ENCODE peak calls at places on chromosomes 4 and X, in ten cellular contexts. O is lower lobe of right lung, N is NT2/D1, L is GM06990, H is bronchial epithelial cell, P is GM12865, C is astrocyte of the spinal cord, V is choroid plexus epithelial cell, B is hepatocyte, R is left lung. U is an unnamed sample.

GRCh38 chrX:24294619-24295018 is 19.2 kb downstream of the SUPT20HL2 start:
- DNase-seq in O (no peak), N (no peak), L (no peak), H (no peak), P (no peak), C (no peak), V (peak), B (peak), R (no peak), U (no peak)

GRCh38 chr4:24533364-24533763 is 51.0 kb downstream of the DHX15 start:
- DNase-seq in O (no peak), N (no peak), L (no peak), H (no peak), P (no peak), C (no peak), V (no peak), B (no peak), R (no peak), U (no peak)

GRCh38 chrX:151396827-151397740 is at the start of gene VMA21:
- DNase-seq in O (peak), N (peak), L (peak), H (peak), P (peak), C (peak), V (peak), B (peak), R (peak), U (peak)

GRCh38 chr4:97003715-97004114 is 1139.6 kb downstream of the STPG2 start:
- DNase-seq in O (no peak), N (no peak), L (no peak), H (no peak), P (no peak), C (no peak), V (peak), B (no peak), R (no peak), U (no peak)

GRCh38 chr4:2712261-2712842 is 43.8 kb downstream of the TNIP2 start:
- DNase-seq in O (no peak), N (peak), L (no peak), H (no peak), P (peak), C (peak), V (peak), B (no peak), R (no peak), U (no peak)

GRCh38 chrX:114017086-114017485 is 566.8 kb upstream of the HTR2C start:
- DNase-seq in O (no peak), N (no peak), L (no peak), H (no peak), P (no peak), C (no peak), V (no peak), B (no peak), R (no peak), U (no peak)

GRCh38 chr4:160180206-160180605 is 1077.3 kb downstream of the RAPGEF2 start:
- DNase-seq in O (no peak), N (no peak), L (no peak), H (peak), P (no peak), C (peak), V (peak), B (peak), R (no peak), U (no peak)

GRCh38 chr4:175531405-175532091 is 280.5 kb downstream of the GPM6A start:
- DNase-seq in O (no peak), N (no peak), L (no peak), H (peak), P (no peak), C (peak), V (peak), B (no peak), R (no peak), U (no peak)

DNA sequence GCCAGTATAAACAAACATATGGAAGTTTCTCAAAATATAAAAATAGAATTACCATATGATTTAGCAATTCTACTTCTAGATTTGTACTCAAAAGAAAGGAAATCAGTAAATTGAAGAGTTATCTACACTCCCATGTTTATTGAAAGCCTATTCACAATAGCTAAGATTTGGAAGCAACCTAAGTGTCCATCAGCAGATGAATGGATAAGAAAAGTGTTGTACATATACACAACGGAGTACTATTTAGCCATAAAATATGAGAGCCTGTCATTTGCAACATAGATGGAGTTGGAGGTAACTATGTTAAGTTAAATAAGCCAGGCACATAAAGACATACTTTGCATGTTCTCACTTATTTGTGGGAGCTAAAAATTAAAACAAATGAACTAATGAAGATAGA is 257.8 kb downstream of the TEX13C start:
- DNase-seq in O (no peak), N (no peak), L (no peak), H (no peak), P (no peak), C (no peak), V (no peak), B (no peak), R (no peak), U (no peak)
- H3K4me3 ChIP-seq in O (no peak), N (no peak), L (no peak), H (no peak), P (no peak), C (no peak), V (no peak), B (no peak), R (no peak), U (no peak)

GRCh38 chrX:130120321-130120731 is 10.0 kb upstream of the ELF4 start:
- DNase-seq in O (no peak), N (no peak), L (peak), H (no peak), P (peak), C (no peak), V (no peak), B (peak), R (no peak), U (no peak)

GRCh38 chrX:130118396-130118795 is 8.1 kb upstream of the ELF4 start:
- DNase-seq in O (no peak), N (no peak), L (no peak), H (peak), P (peak), C (peak), V (peak), B (peak), R (no peak), U (no peak)

GRCh38 chrX:130118941-130119640 is 8.8 kb upstream of the ELF4 start:
- DNase-seq in O (no peak), N (no peak), L (no peak), H (no peak), P (no peak), C (peak), V (peak), B (no peak), R (no peak), U (no peak)

GRCh38 chrX:130120746-130121504 is 10.6 kb upstream of the ELF4 start:
- DNase-seq in O (peak), N (peak), L (peak), H (peak), P (peak), C (peak), V (peak), B (peak), R (peak), U (peak)

GRCh38 chrX:130121505-130121800 is 11.2 kb upstream of the ELF4 start:
- DNase-seq in O (no peak), N (no peak), L (no peak), H (no peak), P (no peak), C (no peak), V (no peak), B (no peak), R (no peak), U (no peak)
- H3K4me3 ChIP-seq in O (peak), N (no peak), L (no peak), H (no peak), P (peak), C (no peak), V (no peak), B (no peak), R (peak), U (peak)

DNA sequence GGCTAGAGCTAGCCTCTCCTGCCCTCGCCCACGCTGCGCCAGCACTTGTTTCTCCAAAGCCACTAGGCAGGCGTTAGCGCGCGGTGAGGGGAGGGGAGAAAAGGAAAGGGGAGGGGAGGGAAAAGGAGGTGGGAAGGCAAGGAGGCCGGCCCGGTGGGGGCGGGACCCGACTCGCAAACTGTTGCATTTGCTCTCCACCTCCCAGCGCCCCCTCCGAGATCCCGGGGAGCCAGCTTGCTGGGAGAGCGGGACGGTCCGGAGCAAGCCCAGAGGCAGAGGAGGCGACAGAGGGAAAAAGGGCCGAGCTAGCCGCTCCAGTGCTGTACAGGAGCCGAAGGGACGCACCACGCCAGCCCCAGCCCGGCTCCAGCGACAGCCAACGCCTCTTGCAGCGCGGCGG is at the start of gene AR:
- DNase-seq in O (peak), N (peak), L (no peak), H (peak), P (no peak), C (peak), V (peak), B (peak), R (peak), U (peak)
- H3K4me3 ChIP-seq in O (peak), N (peak), L (no peak), H (peak), P (no peak), C (peak), V (peak), B (peak), R (peak), U (peak)

GRCh38 chrX:10482708-10483107 is 137.7 kb downstream of the MID1 start:
- DNase-seq in O (no peak), N (no peak), L (no peak), H (no peak), P (no peak), C (no peak), V (no peak), B (no peak), R (no peak), U (no peak)

GRCh38 chrX:10484683-10485247 is 135.6 kb downstream of the MID1 start:
- DNase-seq in O (no peak), N (no peak), L (no peak), H (peak), P (no peak), C (peak), V (peak), B (no peak), R (no peak), U (no peak)

GRCh38 chrX:10482262-10482661 is 138.1 kb downstream of the MID1 start:
- DNase-seq in O (no peak), N (no peak), L (no peak), H (no peak), P (peak), C (no peak), V (no peak), B (no peak), R (no peak), U (no peak)

GRCh38 chrX:10485331-10485730 is 135.1 kb downstream of the MID1 start:
- DNase-seq in O (no peak), N (no peak), L (no peak), H (no peak), P (no peak), C (no peak), V (no peak), B (no peak), R (no peak), U (no peak)

DNA sequence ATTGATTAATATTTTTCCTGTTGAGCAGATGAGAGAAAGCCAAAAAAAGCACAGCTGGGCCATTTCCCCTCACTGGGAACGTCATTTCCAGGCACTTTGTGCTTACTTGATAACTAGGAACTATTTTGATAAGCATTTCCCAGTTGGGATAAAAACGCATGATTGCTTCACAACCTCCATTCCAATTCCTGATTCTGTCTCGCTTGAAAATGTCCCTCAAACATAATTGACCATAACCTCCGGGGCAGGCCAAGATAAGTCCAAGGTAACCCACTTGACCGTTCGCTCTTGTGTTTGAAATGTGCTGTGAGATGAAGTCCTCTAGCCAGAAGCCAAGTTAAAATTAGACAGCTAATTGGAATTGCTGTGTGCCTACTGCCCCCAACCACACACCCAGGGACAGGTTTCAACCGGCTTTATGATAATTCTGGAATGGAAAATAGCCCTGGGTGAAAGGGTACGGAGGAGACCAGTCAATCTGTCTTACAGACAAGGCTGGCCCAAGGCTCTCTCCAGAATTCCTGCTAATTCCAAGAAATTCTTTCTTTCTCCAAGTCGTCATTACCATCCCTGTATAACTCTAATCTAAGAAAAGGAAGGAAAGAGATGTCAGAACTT is 137.1 kb downstream of the MID1 start:
- DNase-seq in O (no peak), N (no peak), L (no peak), H (peak), P (no peak), C (no peak), V (no peak), B (no peak), R (no peak), U (no peak)
- H3K4me3 ChIP-seq in O (no peak), N (no peak), L (no peak), H (no peak), P (no peak), C (no peak), V (no peak), B (no peak), R (no peak), U (no peak)

GRCh38 chrX:101291204-101291603 is at the start of gene TAF7L:
- DNase-seq in O (no peak), N (no peak), L (no peak), H (no peak), P (no peak), C (peak), V (peak), B (no peak), R (no peak), U (no peak)
- H3K4me3 ChIP-seq in O (peak), N (peak), L (no peak), H (peak), P (no peak), C (no peak), V (peak), B (no peak), R (no peak), U (peak)

DNA sequence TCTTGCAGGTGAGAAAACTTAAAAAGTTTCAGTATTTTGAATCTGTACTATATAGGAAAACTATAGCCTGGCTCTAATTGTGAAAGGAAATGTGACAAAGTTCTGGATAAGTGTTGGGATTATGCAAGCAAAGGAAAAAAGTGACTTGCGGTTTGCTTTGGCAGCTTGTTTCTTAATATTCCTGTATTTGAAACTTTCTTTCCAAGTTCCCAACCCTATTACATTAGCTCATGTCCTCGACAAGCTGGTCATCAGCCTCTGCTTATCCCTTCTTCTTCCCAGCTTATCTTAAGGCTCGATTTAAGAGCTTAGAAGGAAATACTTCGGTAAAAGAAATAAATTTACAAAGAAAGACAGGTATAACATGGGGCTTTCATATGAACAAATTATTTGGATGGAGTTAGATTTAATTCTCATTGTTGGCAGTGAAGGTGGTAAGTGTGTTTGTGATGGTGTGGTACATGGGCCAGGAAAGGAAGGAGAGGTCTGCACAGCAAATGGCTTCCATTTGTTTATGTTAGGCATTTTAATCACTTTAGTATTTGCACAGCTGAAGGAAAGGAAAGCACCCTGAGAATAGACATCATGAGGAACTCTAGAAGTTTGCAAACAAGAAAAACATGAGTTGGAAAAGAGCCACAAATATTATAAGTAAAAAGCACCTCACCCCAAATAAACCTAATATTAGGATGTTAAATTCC is 5.1 kb upstream of the MYOZ2 start:
- DNase-seq in O (no peak), N (no peak), L (no peak), H (peak), P (no peak), C (no peak), V (peak), B (no peak), R (no peak), U (peak)
- H3K4me3 ChIP-seq in O (no peak), N (no peak), L (no peak), H (no peak), P (no peak), C (no peak), V (no peak), B (no peak), R (no peak), U (no peak)

DNA sequence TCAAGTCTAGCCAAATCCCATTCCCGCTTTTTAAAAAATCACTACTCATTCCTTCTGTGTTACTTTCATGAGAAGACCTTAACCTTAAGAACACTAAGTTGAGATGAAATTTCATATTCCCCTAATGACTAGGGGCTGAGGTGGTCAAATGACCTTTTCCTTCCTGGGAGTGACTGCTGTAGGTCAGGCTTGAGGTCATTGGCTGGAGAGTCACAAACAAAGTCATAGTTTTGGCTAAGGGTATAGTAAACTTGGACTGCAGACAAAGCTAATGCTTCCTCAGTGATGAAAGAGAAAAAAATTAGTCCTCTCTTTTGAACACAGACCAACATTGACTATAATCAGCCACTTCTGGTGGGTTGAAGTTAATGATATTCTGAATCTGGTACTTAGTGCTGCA is 16.0 kb upstream of the FGF2 start:
- DNase-seq in O (no peak), N (no peak), L (no peak), H (no peak), P (no peak), C (no peak), V (no peak), B (no peak), R (no peak), U (no peak)
- H3K4me3 ChIP-seq in O (no peak), N (no peak), L (no peak), H (no peak), P (no peak), C (no peak), V (no peak), B (no peak), R (no peak), U (no peak)